ENCODE peak calls at places on chromosomes 6 and 20, in nine cellular contexts. T is fibroblast of the aortic adventitia; R is stimulated activated CD4-positive, alpha-beta T cell treated with anti-CD3 and anti-CD28 coated beads, Interleukin-4, amount 100 ng/mL, for 48 hours; Z is M059J; F is upper lobe of right lung; D is SK-MEL-5; L is stimulated activated CD8-positive, alpha-beta memory T cell treated with anti-CD3 and anti-CD28 coated beads, Interleukin-4, amount 100 ng/mL, for 1 hour; C is heart right ventricle; H is T-helper 2 cell. W is an unnamed sample.

GRCh38 chr6:149027484-149027883 is 280.7 kb downstream of the UST start:
- DNase-seq in T (no peak), R (no peak), Z (no peak), F (no peak), D (no peak), L (no peak), C (no peak), H (no peak), W (no peak)

GRCh38 chr20:35240083-35240913 is 13.8 kb downstream of the MMP24 start:
- DNase-seq in T (peak), R (no peak), Z (no peak), F (no peak), D (no peak), L (no peak), C (no peak), H (no peak), W (no peak)

GRCh38 chr20:16926626-16927025 is 178.5 kb downstream of the OTOR start:
- DNase-seq in T (no peak), R (no peak), Z (no peak), F (no peak), D (no peak), L (no peak), C (no peak), H (no peak), W (no peak)

GRCh38 chr6:167409689-167410088 is 84.8 kb downstream of the TTLL2 start:
- DNase-seq in T (no peak), R (no peak), Z (no peak), F (peak), D (no peak), L (no peak), C (no peak), H (no peak), W (no peak)

GRCh38 chr6:81169166-81169565 is 583.3 kb downstream of the TENT5A start:
- DNase-seq in T (peak), R (no peak), Z (peak), F (no peak), D (no peak), L (no peak), C (no peak), H (no peak), W (peak)

GRCh38 chr20:33169176-33169794 is 1.3 kb downstream of the BPIFA2 start:
- DNase-seq in T (no peak), R (peak), Z (no peak), F (no peak), D (peak), L (no peak), C (no peak), H (no peak), W (peak)

GRCh38 chr20:25042531-25043498 is 15.1 kb downstream of the ACSS1 start:
- DNase-seq in T (no peak), R (no peak), Z (no peak), F (peak), D (no peak), L (no peak), C (peak), H (peak), W (no peak)

GRCh38 chr20:7123457-7123856 is 356.0 kb downstream of the BMP2 start:
- DNase-seq in T (no peak), R (no peak), Z (no peak), F (no peak), D (no peak), L (no peak), C (peak), H (no peak), W (no peak)

GRCh38 chr20:33291830-33292355 is 8.9 kb downstream of the BPIFB1 start:
- DNase-seq in T (peak), R (peak), Z (no peak), F (peak), D (peak), L (peak), C (no peak), H (peak), W (no peak)

GRCh38 chr6:82000551-82000950 is 247.0 kb downstream of the IBTK start:
- DNase-seq in T (no peak), R (no peak), Z (no peak), F (no peak), D (no peak), L (no peak), C (no peak), H (no peak), W (no peak)